ENCODE peak calls at places on chromosome 15, in four cellular contexts. D is tibial artery, R is mammary epithelial cell, C is BE2C. L is an unnamed sample.

GRCh38 chr15:39869251-39869650 is 50.8 kb downstream of the GPR176 start:
- DNase-seq in R (no peak), C (no peak), D (no peak), L (no peak)

GRCh38 chr15:100873029-100873677 is 6.5 kb upstream of the ALDH1A3 start:
- DNase-seq in R (peak; percentile 85), D (peak; percentile 84), C (peak; percentile 59), L (no peak)

GRCh38 chr15:86555114-86555513 is 475.4 kb downstream of the AGBL1 start:
- DNase-seq in D (no peak), C (no peak), R (no peak), L (no peak)

GRCh38 chr15:36591534-36592411 is 12.3 kb downstream of the CDIN1 start:
- DNase-seq in R (peak; percentile 69), C (no peak), D (no peak), L (no peak)

GRCh38 chr15:38454687-38455071 is 752 bp downstream of the FAM98B start:
- DNase-seq in D (no peak), C (no peak), R (no peak), L (no peak)

GRCh38 chr15:51051776-51052175 is 42.9 kb downstream of the TNFAIP8L3 start:
- DNase-seq in R (peak; percentile 18), D (peak; percentile 59), C (peak; percentile 44), L (no peak)

GRCh38 chr15:49832421-49832980 is 211.7 kb downstream of the DTWD1 start:
- DNase-seq in R (no peak), C (peak; percentile 6), D (no peak), L (no peak)

GRCh38 chr15:101038327-101039003 is 119.3 kb downstream of the LRRK1 start:
- DNase-seq in C (peak; percentile 3), D (no peak), R (no peak), L (no peak)

GRCh38 chr15:92643849-92644815 is 11.4 kb downstream of the FAM174B start:
- DNase-seq in D (no peak), R (no peak), C (no peak), L (no peak)

L was measured in ovary.